ENCODE peak calls at places on chromosomes 16 and 17, in nine cellular contexts. N, R, B, E, C, G, A, I and H are unnamed samples. For H3K9me3 and H3K4me1, the result is how much of the 10 kb centered on the place peaks cover.

GRCh38 chr16:56029026-56029425 is 153.9 kb upstream of the CES5A start:
- DNase-seq in N (no peak), R (no peak), B (no peak), E (no peak), C (no peak), G (no peak), A (no peak), I (no peak), H (no peak)

GRCh38 chr17:74875155-74875969 is 2.6 kb upstream of the FDXR start:
- DNase-seq in N (no peak), R (no peak), B (no peak), E (no peak), C (no peak), G (no peak), A (no peak), I (no peak), H (no peak)

GRCh38 chr16:73116576-73116975 is 68.6 kb upstream of the ZFHX3 start:
- DNase-seq in N (no peak), R (no peak), B (no peak), E (no peak), C (no peak), G (no peak), A (no peak), I (no peak), H (no peak)

GRCh38 chr16:89373355-89374110 is 116.8 kb downstream of the ANKRD11 start:
- DNase-seq in N (no peak), R (peak), B (no peak), E (no peak), C (peak), G (peak), A (no peak), I (no peak), H (no peak)

GRCh38 chr17:57909548-57909947 is 45.7 kb downstream of the CUEDC1 start:
- DNase-seq in N (no peak), R (no peak), B (no peak), E (no peak), C (no peak), G (no peak), A (no peak), I (no peak), H (no peak)

GRCh38 chr17:39787743-39788484 is 50.2 kb downstream of the GRB7 start:
- DNase-seq in N (no peak), R (no peak), B (no peak), E (no peak), C (no peak), G (no peak), A (no peak), I (no peak), H (no peak)

GRCh38 chr16:23280483-23280967 is 21.6 kb upstream of the SCNN1B start:
- DNase-seq in N (no peak), R (no peak), B (no peak), E (no peak), C (no peak), G (no peak), A (no peak), I (no peak), H (no peak)

GRCh38 chr17:17313350-17313991 is 10.3 kb downstream of the NT5M start:
- DNase-seq in N (peak), R (peak), B (peak), E (no peak), C (peak), G (no peak), A (peak), I (peak), H (no peak)

GRCh38 chr16:68782198-68783174 is 45.4 kb downstream of the CDH1 start:
- DNase-seq in N (no peak), R (no peak), B (peak), E (no peak), C (no peak), G (no peak), A (no peak), I (no peak), H (no peak)

GRCh38 chr17:19296786-19297778 is 59.9 kb downstream of the EPN2 start:
- DNase-seq in N (no peak), R (no peak), B (no peak), E (no peak), C (no peak), G (no peak), A (no peak), I (no peak), H (no peak)

GRCh38 chr17:57311281-57312216 is 55.2 kb downstream of the MSI2 start:
- DNase-seq in N (no peak), R (no peak), B (no peak), E (no peak), C (no peak), G (no peak), A (no peak), I (no peak), H (no peak)

GRCh38 chr17:4480929-4481898 is 17.5 kb upstream of the SPNS2 start:
- DNase-seq in N (no peak), R (peak), B (peak), E (no peak), C (no peak), G (no peak), A (no peak), I (no peak), H (no peak)

GRCh38 chr16:88667496-88667895 is 4.6 kb upstream of the MVD start:
- DNase-seq in N (no peak), R (no peak), B (no peak), E (no peak), C (no peak), G (no peak), A (peak), I (no peak), H (peak)

GRCh38 chr16:19748389-19749110 is 30.5 kb downstream of the IQCK start:
- DNase-seq in N (no peak), R (no peak), B (no peak), E (no peak), C (peak), G (no peak), A (no peak), I (no peak), H (no peak)

GRCh38 chr16:20621406-20621805 is 45.2 kb upstream of the ACSM2B start:
- DNase-seq in N (no peak), R (no peak), B (no peak), E (no peak), C (no peak), G (no peak), A (no peak), I (no peak), H (no peak)

GRCh38 chr16:66486773-66487579 is 59.9 kb downstream of the BEAN1 start:
- DNase-seq in N (no peak), R (peak), B (no peak), E (no peak), C (peak), G (peak), A (no peak), I (no peak), H (peak)

GRCh38 chr17:63881935-63882601 is at the start of gene GH2:
- DNase-seq in N (no peak), R (no peak), B (peak), E (no peak), C (peak), G (no peak), A (peak), I (peak), H (no peak)

GRCh38 chr17:67558740-67559380 is 158.9 kb upstream of the NOL11 start:
- DNase-seq in N (no peak), R (no peak), B (no peak), E (no peak), C (no peak), G (no peak), A (no peak), I (no peak), H (no peak)

GRCh38 chr16:53980675-53981074 is 276.7 kb downstream of the FTO start:
- DNase-seq in N (no peak), R (no peak), B (no peak), E (no peak), C (no peak), G (no peak), A (no peak), I (no peak), H (no peak)

GRCh38 chr17:45410144-45411091 is 22.3 kb downstream of the ARHGAP27 start:
- DNase-seq in N (no peak), R (no peak), B (peak), E (no peak), C (no peak), G (peak), A (no peak), I (no peak), H (peak)

GRCh38 chr17:81553616-81554181 is 1.5 kb upstream of the FAAP100 start:
- DNase-seq in N (no peak), R (peak), B (no peak), E (no peak), C (peak), G (no peak), A (no peak), I (no peak), H (peak)

GRCh38 chr17:29240477-29240876 is 6.2 kb upstream of the CRYBA1 start:
- DNase-seq in N (no peak), R (no peak), B (no peak), E (no peak), C (no peak), G (no peak), A (peak), I (no peak), H (no peak)

GRCh38 chr17:74585711-74586110 is 6.4 kb downstream of the CD300LD start:
- DNase-seq in N (no peak), R (no peak), B (no peak), E (no peak), C (no peak), G (no peak), A (no peak), I (no peak), H (no peak)

GRCh38 chr16:76946879-76947278 is 244.1 kb upstream of the MON1B start:
- DNase-seq in N (no peak), R (no peak), B (no peak), E (no peak), C (no peak), G (no peak), A (no peak), I (no peak), H (no peak)

GRCh38 chr17:36840796-36841195 is 96.5 kb upstream of the LHX1 start:
- DNase-seq in N (no peak), R (no peak), B (no peak), E (no peak), C (no peak), G (no peak), A (no peak), I (no peak), H (no peak)

GRCh38 chr17:2068589-2069051 is 13.7 kb downstream of the HIC1 start:
- DNase-seq in N (no peak), R (no peak), B (peak), E (no peak), C (peak), G (peak), A (no peak), I (no peak), H (peak)

GRCh38 chr17:47275245-47275984 is 21.8 kb downstream of the ITGB3 start:
- DNase-seq in N (peak), R (peak), B (no peak), E (peak), C (no peak), G (peak), A (peak), I (peak), H (peak)

GRCh38 chr16:84816023-84816422 is 3.8 kb upstream of the CRISPLD2 start:
- DNase-seq in N (no peak), R (no peak), B (no peak), E (peak), C (no peak), G (no peak), A (no peak), I (no peak), H (no peak)

GRCh38 chr16:22383827-22384226 is 9.4 kb upstream of the CDR2 start:
- DNase-seq in N (no peak), R (no peak), B (no peak), E (no peak), C (no peak), G (no peak), A (no peak), I (no peak), H (no peak)

GRCh38 chr16:2520097-2520783 is at the start of gene AMDHD2:
- DNase-seq in N (peak), R (peak), B (peak), E (peak), C (peak), G (peak), A (peak), I (peak), H (peak)

GRCh38 chr17:39939588-39940419 is 12.3 kb downstream of the LRRC3C start:
- DNase-seq in N (no peak), R (no peak), B (peak), E (no peak), C (peak), G (no peak), A (peak), I (no peak), H (no peak)

GRCh38 chr16:76303637-76304314 is 26.6 kb downstream of the CNTNAP4 start:
- DNase-seq in N (no peak), R (no peak), B (no peak), E (no peak), C (no peak), G (no peak), A (no peak), I (no peak), H (no peak)

GRCh38 chr16:56518435-56518834 is 1.4 kb downstream of the BBS2 start:
- DNase-seq in N (no peak), R (no peak), B (no peak), E (no peak), C (no peak), G (no peak), A (no peak), I (no peak), H (no peak)

GRCh38 chr16:87384162-87384999 is 805 bp upstream of the FBXO31 start:
- DNase-seq in N (peak), R (peak), B (no peak), E (no peak), C (no peak), G (peak), A (no peak), I (peak), H (peak)

GRCh38 chr17:49574283-49574892 is 1.3 kb upstream of the NXPH3 start:
- DNase-seq in N (no peak), R (peak), B (no peak), E (no peak), C (no peak), G (no peak), A (no peak), I (no peak), H (peak)

GRCh38 chr16:35142147-35142808 is 1682.9 kb downstream of the TP53TG3F start:
- DNase-seq in N (no peak), R (peak), B (no peak), E (no peak), C (no peak), G (no peak), A (no peak), I (no peak), H (no peak)
- H3K9me3 ChIP-seq in N (under half), R (under half), B (under half), E (under half), C (under half), G (under half), A (under half), I (under half), H (under half)

GRCh38 chr16:78258651-78259050 is 159.2 kb downstream of the WWOX start:
- DNase-seq in N (no peak), R (no peak), B (no peak), E (no peak), C (no peak), G (no peak), A (no peak), I (no peak), H (no peak)

GRCh38 chr16:78269251-78269650 is 169.8 kb downstream of the WWOX start:
- DNase-seq in N (no peak), R (no peak), B (no peak), E (no peak), C (no peak), G (no peak), A (no peak), I (no peak), H (no peak)

GRCh38 chr16:78259883-78260282 is 160.4 kb downstream of the WWOX start:
- DNase-seq in N (no peak), R (no peak), B (no peak), E (no peak), C (no peak), G (no peak), A (peak), I (no peak), H (no peak)

DNA sequence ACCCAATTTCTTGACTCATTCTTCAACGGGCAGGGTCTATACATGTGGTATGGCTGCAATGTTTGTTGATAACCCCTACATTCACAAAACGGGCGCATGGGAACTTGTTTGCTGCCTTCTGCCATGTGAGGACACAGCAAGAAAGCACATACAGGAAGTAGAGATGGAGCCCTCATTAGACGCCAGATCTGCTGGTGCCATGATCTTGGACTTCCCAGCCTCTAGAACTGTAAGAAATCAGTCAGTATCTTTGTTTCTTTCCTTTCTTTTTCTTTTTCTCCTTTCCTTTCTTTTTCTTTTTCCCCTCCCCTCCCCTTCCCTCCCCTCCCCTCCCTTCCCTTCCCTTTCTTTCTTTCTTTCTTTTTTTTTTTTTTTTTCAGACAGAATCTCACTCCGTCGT is 165.2 kb downstream of the WWOX start:
- DNase-seq in N (no peak), R (no peak), B (no peak), E (no peak), C (no peak), G (no peak), A (no peak), I (no peak), H (no peak)
- H3K27ac ChIP-seq in N (no peak), R (no peak), B (no peak), E (no peak), C (no peak), G (no peak), A (no peak), I (no peak), H (no peak)

DNA sequence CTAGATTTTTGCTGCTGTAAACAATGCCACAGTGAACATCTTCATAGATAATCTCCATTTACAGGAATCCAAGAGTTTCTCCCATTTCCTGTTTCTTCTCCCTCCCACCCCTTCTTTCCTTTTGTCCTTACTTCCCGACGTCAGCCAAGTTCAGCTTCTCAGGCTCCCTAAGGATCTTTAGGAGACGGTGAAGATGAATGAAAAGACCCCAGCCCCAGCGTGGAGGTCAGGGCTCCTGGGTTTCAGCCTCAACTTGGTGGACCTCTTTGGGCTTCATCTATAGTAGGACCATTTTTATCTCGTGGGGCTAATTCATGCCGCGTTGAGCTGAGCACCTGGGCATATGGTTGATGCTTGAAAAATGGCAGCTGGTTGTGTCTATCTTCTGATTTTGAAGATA is 32.1 kb downstream of the CMIP start:
- DNase-seq in N (no peak), R (no peak), B (no peak), E (no peak), C (no peak), G (no peak), A (no peak), I (no peak), H (no peak)
- H3K4me1 ChIP-seq in N (under half), R (under half), B (half or more), E (half or more), C (half or more), G (under half), A (under half), I (under half), H (under half)

GRCh38 chr17:27009087-27009486 is 284.8 kb upstream of the WSB1 start:
- DNase-seq in N (no peak), R (no peak), B (no peak), E (no peak), C (no peak), G (no peak), A (no peak), I (no peak), H (no peak)
- H3K9me3 ChIP-seq in N (under half), R (under half), B (under half), E (under half), C (under half), G (under half), A (under half), I (under half), H (under half)

DNA sequence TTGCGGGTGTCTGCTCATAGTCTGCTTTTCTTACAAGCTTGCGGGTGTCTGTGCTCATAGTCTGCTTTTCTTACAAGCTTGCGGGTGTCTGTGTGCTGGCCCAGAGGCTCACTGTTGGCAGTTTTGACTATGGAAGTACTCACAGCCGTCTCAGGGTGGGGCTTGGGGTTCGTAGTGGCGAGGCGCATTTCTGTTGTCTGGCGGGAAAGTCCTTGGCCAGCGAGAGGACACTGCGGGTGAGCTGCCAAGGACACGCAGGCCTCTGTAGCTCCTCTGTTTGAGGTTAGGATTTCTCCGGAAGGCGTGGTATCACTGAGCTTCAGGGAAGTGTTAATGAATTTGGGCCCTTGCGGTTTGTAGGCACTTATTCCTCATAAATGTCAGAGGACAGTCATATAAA is 13.5 kb downstream of the TBCD start:
- DNase-seq in N (no peak), R (no peak), B (no peak), E (no peak), C (no peak), G (peak), A (no peak), I (no peak), H (no peak)
- H3K27ac ChIP-seq in N (no peak), R (no peak), B (no peak), E (no peak), C (no peak), G (no peak), A (no peak), I (no peak), H (no peak)